ENCODE peak calls at places on chromosomes 11 and 22, in six cellular contexts. G is trophoblast cell, J is mesenchymal stem cell, U is IMR-90, Y is H1, F is H9. M is an unnamed sample.
A peak's percentile ranks its signal among the peaks of the same experiment; 100 is the strongest.

GRCh38 chr22:17744430-17744829 is 29.8 kb downstream of the BID start:
- DNase-seq in Y (no peak), J (no peak), U (no peak), F (no peak), G (no peak), M (no peak)

GRCh38 chr11:47185305-47186075 is 744 bp downstream of the PACSIN3 start:
- DNase-seq in F (peak; percentile 96), G (peak; percentile 90), Y (peak; percentile 87), J (peak; percentile 67), U (peak; percentile 37), M (peak; percentile 58)

GRCh38 chr11:68504432-68505066 is 44.0 kb downstream of the PPP6R3 start:
- DNase-seq in G (no peak), J (no peak), Y (no peak), U (no peak), F (no peak), M (no peak)

GRCh38 chr11:33135768-33136443 is 25.4 kb downstream of the CSTF3 start:
- DNase-seq in G (no peak), U (no peak), Y (no peak), F (no peak), J (no peak), M (no peak)

GRCh38 chr22:29313126-29314071 is 2.1 kb downstream of the RASL10A start:
- DNase-seq in F (peak; percentile 92), U (no peak), J (peak; percentile 10), Y (peak; percentile 88), G (no peak), M (no peak)

GRCh38 chr11:110479445-110480101 is 49.8 kb downstream of the FDX1 start:
- DNase-seq in G (no peak), U (peak; percentile 77), Y (no peak), J (peak; percentile 36), F (no peak), M (no peak)

GRCh38 chr11:75743711-75744563 is 24.6 kb upstream of the DGAT2 start:
- DNase-seq in Y (no peak), F (no peak), U (no peak), G (no peak), J (no peak), M (no peak)

GRCh38 chr22:35888181-35888870 is 140.3 kb downstream of the RBFOX2 start:
- DNase-seq in J (no peak), U (no peak), F (no peak), Y (no peak), G (peak; percentile 61), M (no peak)

GRCh38 chr22:50447576-50448551 is 27.0 kb downstream of the SBF1 start:
- DNase-seq in Y (no peak), J (no peak), G (no peak), U (no peak), F (no peak), M (no peak)

GRCh38 chr22:25853902-25854301 is 111.9 kb downstream of the MYO18B start:
- DNase-seq in J (no peak), G (no peak), Y (no peak), U (no peak), F (no peak), M (no peak)

GRCh38 chr22:46959369-46959768 is 196.9 kb downstream of the TBC1D22A start:
- DNase-seq in Y (no peak), G (no peak), U (no peak), J (no peak), F (no peak), M (no peak)

GRCh38 chr11:27485930-27486773 is 13.6 kb upstream of the LGR4 start:
- DNase-seq in U (peak; percentile 61), Y (no peak), J (peak; percentile 61), G (peak; percentile 42), F (no peak), M (peak; percentile 56)

GRCh38 chr22:28128827-28129226 is 209.8 kb upstream of the PITPNB start:
- DNase-seq in Y (no peak), U (no peak), J (no peak), G (no peak), F (no peak), M (no peak)

GRCh38 chr11:46291441-46292143 is 14.1 kb downstream of the CREB3L1 start:
- DNase-seq in J (peak; percentile 92), U (peak; percentile 86), Y (no peak), G (no peak), F (no peak), M (no peak)

GRCh38 chr11:122229078-122229477 is 113.1 kb upstream of the BLID start:
- DNase-seq in U (peak; percentile 61), Y (no peak), J (no peak), G (no peak), F (no peak), M (no peak)

GRCh38 chr11:103494491-103494890 is 385.3 kb downstream of the DYNC2H1 start:
- DNase-seq in U (no peak), F (no peak), Y (no peak), J (no peak), G (no peak), M (no peak)

GRCh38 chr11:67458266-67458665 is 3.1 kb downstream of the CABP4 start:
- DNase-seq in U (no peak), G (no peak), Y (no peak), F (no peak), J (no peak), M (no peak)

GRCh38 chr11:119144825-119145476 is 3.9 kb upstream of the ABCG4 start:
- DNase-seq in G (peak; percentile 50), Y (peak; percentile 80), U (peak; percentile 68), F (peak; percentile 90), J (peak; percentile 83), M (peak; percentile 61)

GRCh38 chr11:40280161-40281054 is 1179.0 kb downstream of the LRRC4C start:
- DNase-seq in J (peak; percentile 50), G (no peak), U (no peak), F (no peak), Y (no peak), M (no peak)

GRCh38 chr11:131624526-131624925 is 254.1 kb downstream of the NTM start:
- DNase-seq in G (no peak), J (no peak), F (no peak), U (peak; percentile 2), Y (no peak), M (no peak)

GRCh38 chr11:94597896-94598295 is 30.7 kb downstream of the PIWIL4 start:
- DNase-seq in F (no peak), J (peak; percentile 14), Y (no peak), U (peak; percentile 17), G (no peak), M (no peak)

GRCh38 chr11:110979696-110980095 is 265.8 kb upstream of the POU2AF2 start:
- DNase-seq in U (peak; percentile 45), J (no peak), F (no peak), Y (no peak), G (no peak), M (no peak)

GRCh38 chr22:17237031-17237668 is 17.9 kb upstream of the ADA2 start:
- DNase-seq in G (no peak), J (no peak), F (no peak), Y (no peak), U (no peak), M (no peak)

GRCh38 chr11:18798941-18799469 is 7.4 kb upstream of the PTPN5 start:
- DNase-seq in U (no peak), Y (no peak), J (no peak), F (no peak), G (no peak), M (no peak)

DNA sequence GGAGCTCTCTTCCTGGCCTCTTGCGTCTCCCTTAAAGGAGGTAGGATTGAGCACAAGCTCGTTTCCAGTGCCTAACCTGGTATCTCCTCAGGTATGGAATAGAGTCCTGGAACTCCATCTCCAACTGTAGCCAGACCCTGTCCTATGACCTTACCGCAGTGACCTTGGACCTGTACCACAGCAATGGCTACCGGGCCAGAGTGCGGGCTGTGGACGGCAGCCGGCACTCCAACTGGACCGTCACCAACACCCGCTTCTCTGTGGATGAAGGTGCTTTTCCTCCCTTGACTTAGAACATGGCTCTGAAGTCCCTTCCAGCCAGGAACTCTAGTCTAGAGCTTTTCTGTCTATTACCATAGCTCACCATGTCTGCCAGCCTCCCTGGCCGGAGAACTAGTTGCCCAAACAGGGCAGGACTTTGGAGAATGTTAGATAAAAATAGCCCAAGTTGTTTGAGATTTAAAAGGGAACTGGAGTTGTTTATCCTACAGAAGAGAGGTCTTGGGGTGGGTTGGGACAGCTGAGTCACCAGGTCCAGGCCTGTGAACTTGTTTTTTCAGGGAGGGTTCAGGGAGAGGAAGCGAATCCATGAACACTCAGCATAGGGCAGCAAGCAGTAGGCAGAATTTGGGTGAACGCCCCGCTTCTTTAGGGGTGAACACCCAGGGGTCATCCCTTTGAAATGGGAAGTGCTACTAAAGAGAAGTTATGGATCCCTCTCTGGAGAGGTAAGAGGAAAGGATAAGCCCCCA is 3.3 kb downstream of the IL10RA start:
- DNase-seq in G (no peak), F (no peak), Y (no peak), J (peak; percentile 11), U (no peak), M (no peak)
- H3K14ac ChIP-seq in G (no peak overlapping the region), F (no peak overlapping the region), Y (no peak overlapping the region), J (no peak overlapping the region), U (no peak overlapping the region), M (no peak overlapping the region)

GRCh38 chr11:35173011-35173511 is 34.1 kb downstream of the CD44 start:
- DNase-seq in Y (no peak), G (no peak), U (peak; percentile 42), F (no peak), J (peak; percentile 69), M (no peak)
- H3K4me1 ChIP-seq in Y (peaks cover 12% of the 10 kb centered on the region), G (no peaks in the 10 kb centered on the region), U (peaks cover 30% of the 10 kb centered on the region), F (peaks cover 10% of the 10 kb centered on the region), J (peaks cover 7% of the 10 kb centered on the region), M (peaks cover 3% of the 10 kb centered on the region)

DNA sequence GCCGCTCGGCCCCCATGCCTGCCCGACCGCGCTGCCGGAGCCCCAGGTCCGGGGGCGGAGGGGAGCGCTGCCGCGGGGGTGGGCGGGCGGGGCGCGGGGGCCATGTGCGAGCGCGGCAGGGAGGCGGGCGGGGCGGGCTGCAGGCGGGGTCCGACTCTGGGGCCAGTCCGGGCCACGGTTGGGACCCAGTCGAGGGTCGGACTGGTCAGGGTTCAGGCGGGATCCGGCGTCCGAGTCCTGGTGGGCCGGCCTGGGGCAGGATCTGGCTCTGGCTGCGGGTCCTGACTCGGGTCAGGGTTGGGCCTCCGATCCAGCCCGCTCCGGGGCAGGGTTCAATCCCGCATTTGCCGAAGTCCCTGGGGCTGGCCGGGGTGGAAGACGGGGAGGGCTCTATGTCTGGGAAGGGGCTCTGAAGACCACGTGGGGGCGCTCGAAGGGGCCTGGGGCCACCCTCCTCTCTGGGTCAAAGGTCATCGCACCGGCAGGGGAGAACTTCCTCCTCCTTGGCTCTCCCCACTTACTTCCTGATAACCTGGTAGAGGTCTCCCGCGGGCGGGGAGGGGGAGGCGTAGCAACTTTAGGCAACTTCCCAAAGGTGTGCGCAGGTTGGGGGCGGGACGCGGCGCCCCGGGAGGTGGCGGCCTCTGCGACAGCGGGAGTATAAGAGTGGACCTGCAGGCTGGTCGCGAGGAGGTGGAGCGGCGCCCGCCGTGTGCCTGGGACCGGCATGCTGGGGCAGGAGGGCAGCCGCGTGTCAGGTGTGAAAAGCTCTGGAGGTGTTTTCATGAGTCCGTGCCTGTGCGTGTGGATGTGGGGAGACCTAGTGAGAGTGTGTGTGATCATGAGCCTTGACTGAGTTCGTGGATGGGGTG is 603 bp downstream of the ESRRA start:
- DNase-seq in U (peak; percentile 27), F (peak; percentile 89), J (peak; percentile 40), G (peak; percentile 79), Y (peak; percentile 87), M (peak; percentile 67)
- H2BK5ac ChIP-seq in U (peak overlapping the region; percentile 66), F (no peak overlapping the region), J (no peak overlapping the region), G (peak overlapping the region; percentile 97), Y (peak overlapping the region; percentile 97), M (peak overlapping the region; percentile 7)

DNA sequence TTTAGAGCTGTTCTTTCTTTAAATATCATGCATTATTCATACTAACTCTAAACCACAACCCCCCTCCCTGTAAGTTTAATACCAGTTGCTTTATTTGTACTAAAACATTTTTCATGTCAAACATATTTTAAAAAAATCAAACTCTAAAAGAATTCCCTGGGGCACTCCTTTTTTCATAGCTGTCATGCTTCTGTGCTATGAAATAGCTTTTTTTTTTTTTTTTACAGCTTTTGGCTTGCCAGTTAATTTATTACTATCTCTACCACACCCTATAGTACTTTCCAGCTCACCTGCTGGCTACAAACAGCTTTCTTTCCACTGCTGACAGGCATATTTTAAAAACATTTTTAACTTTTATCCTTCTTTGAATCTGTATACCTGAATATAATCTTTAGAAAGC is 256.8 kb downstream of the SOX6 start:
- DNase-seq in Y (no peak), U (no peak), G (no peak), J (no peak), F (no peak), M (no peak)
- H3K14ac ChIP-seq in Y (no peak overlapping the region), U (no peak overlapping the region), G (no peak overlapping the region), J (no peak overlapping the region), F (no peak overlapping the region), M (no peak overlapping the region)

M was measured in neuronal stem cell.